ENCODE peak calls at places on chromosomes 12 and 14, in four cellular contexts. One of them, this sample, is unnamed.

GRCh38 chr12:54558311-54558710 is 8.9 kb downstream of the PDE1B start:
- DNase-seq in GM12891: no peak
- DNase-seq in K562: no peak
- DNase-seq in HepG2: no peak
- DNase-seq in this sample: no peak

GRCh38 chr14:48826058-48826457 is 760.1 kb downstream of the RPS29 start:
- DNase-seq in K562: no peak
- DNase-seq in HepG2: no peak
- DNase-seq in GM12891: no peak
- DNase-seq in this sample: no peak

GRCh38 chr14:74508292-74508731 is 14.7 kb downstream of the ISCA2 start:
- DNase-seq in GM12891: no peak
- DNase-seq in HepG2: peak
- DNase-seq in K562: no peak
- DNase-seq in this sample: peak

GRCh38 chr14:69056389-69056788 is 77.3 kb upstream of the ACTN1 start:
- DNase-seq in K562: peak
- DNase-seq in GM12891: no peak
- DNase-seq in HepG2: no peak
- DNase-seq in this sample: no peak

GRCh38 chr12:50747817-50748216 is 16.1 kb upstream of the ATF1 start:
- DNase-seq in K562: no peak
- DNase-seq in HepG2: no peak
- DNase-seq in GM12891: no peak
- DNase-seq in this sample: no peak

GRCh38 chr14:94019329-94019728 is 6.8 kb upstream of the OTUB2 start:
- DNase-seq in GM12891: no peak
- DNase-seq in K562: no peak
- DNase-seq in HepG2: no peak
- DNase-seq in this sample: no peak

GRCh38 chr12:12684375-12685106 is 11.4 kb downstream of the GPR19 start:
- DNase-seq in HepG2: peak
- DNase-seq in GM12891: no peak
- DNase-seq in K562: peak
- DNase-seq in this sample: no peak

GRCh38 chr14:92575773-92576303 is 62.3 kb downstream of the RIN3 start:
- DNase-seq in GM12891: no peak
- DNase-seq in HepG2: no peak
- DNase-seq in K562: no peak
- DNase-seq in this sample: no peak

GRCh38 chr14:32473476-32473875 is 144.4 kb downstream of the AKAP6 start:
- DNase-seq in K562: no peak
- DNase-seq in GM12891: no peak
- DNase-seq in HepG2: peak
- DNase-seq in this sample: no peak

GRCh38 chr12:97745406-97746101 is 282.9 kb downstream of the RMST start:
- DNase-seq in HepG2: no peak
- DNase-seq in K562: no peak
- DNase-seq in GM12891: no peak
- DNase-seq in this sample: no peak

GRCh38 chr12:57215668-57216013 is 953 bp upstream of the NXPH4 start:
- DNase-seq in GM12891: peak
- DNase-seq in K562: no peak
- DNase-seq in HepG2: no peak
- DNase-seq in this sample: no peak

GRCh38 chr12:51706206-51706605 is 115.2 kb downstream of the SCN8A start:
- DNase-seq in K562: no peak
- DNase-seq in GM12891: no peak
- DNase-seq in HepG2: no peak
- DNase-seq in this sample: no peak

GRCh38 chr14:28949503-28949902 is 182.9 kb downstream of the FOXG1 start:
- DNase-seq in HepG2: no peak
- DNase-seq in K562: no peak
- DNase-seq in GM12891: no peak
- DNase-seq in this sample: no peak

GRCh38 chr14:37270629-37271028 is 72.9 kb downstream of the MIPOL1 start:
- DNase-seq in GM12891: no peak
- DNase-seq in HepG2: peak
- DNase-seq in K562: no peak
- DNase-seq in this sample: no peak

GRCh38 chr14:63659726-63660125 is 18.1 kb upstream of the WDR89 start:
- DNase-seq in HepG2: peak
- DNase-seq in GM12891: no peak
- DNase-seq in K562: no peak
- DNase-seq in this sample: no peak

GRCh38 chr12:42689699-42690098 is 100.2 kb upstream of the PRICKLE1 start:
- DNase-seq in GM12891: no peak
- DNase-seq in HepG2: no peak
- DNase-seq in K562: no peak
- DNase-seq in this sample: no peak

GRCh38 chr14:35197015-35197414 is 74.7 kb downstream of the PRORP start:
- DNase-seq in GM12891: no peak
- DNase-seq in K562: no peak
- DNase-seq in HepG2: no peak
- DNase-seq in this sample: no peak

GRCh38 chr14:68628605-68629310 is 164.1 kb downstream of the ZFP36L1 start:
- DNase-seq in GM12891: no peak
- DNase-seq in K562: no peak
- DNase-seq in HepG2: peak
- DNase-seq in this sample: no peak

GRCh38 chr14:103597623-103598372 is 31.2 kb upstream of the KLC1 start:
- DNase-seq in HepG2: no peak
- DNase-seq in GM12891: no peak
- DNase-seq in K562: peak
- DNase-seq in this sample: no peak

GRCh38 chr14:68651075-68651474 is 141.8 kb downstream of the ZFP36L1 start:
- DNase-seq in HepG2: no peak
- DNase-seq in GM12891: no peak
- DNase-seq in K562: no peak
- DNase-seq in this sample: no peak

GRCh38 chr14:24310666-24311604 is at the start of gene LTB4R:
- DNase-seq in K562: no peak
- DNase-seq in HepG2: no peak
- DNase-seq in GM12891: peak
- DNase-seq in this sample: peak
- TF ChIP-seq POLR2A in K562: no peak
- TF ChIP-seq POLR2A in HepG2: no peak
- TF ChIP-seq POLR2A in GM12891: peak
- TF ChIP-seq POLR2A in this sample: peak

GRCh38 chr12:124195226-124195938 is 99.5 kb upstream of the RFLNA start:
- DNase-seq in K562: no peak
- DNase-seq in GM12891: no peak
- DNase-seq in HepG2: no peak
- DNase-seq in this sample: no peak
- TF ChIP-seq POLR2AphosphoS5 in K562: no peak
- TF ChIP-seq POLR2AphosphoS5 in GM12891: no peak
- TF ChIP-seq POLR2AphosphoS5 in HepG2: no peak
- TF ChIP-seq POLR2AphosphoS5 in this sample: no peak

GRCh38 chr12:67650528-67651379 is 2.2 kb downstream of the DYRK2 start:
- DNase-seq in K562: no peak
- DNase-seq in HepG2: no peak
- DNase-seq in GM12891: peak
- DNase-seq in this sample: no peak

GRCh38 chr12:67648306-67649164 is at the start of gene DYRK2:
- DNase-seq in GM12891: peak
- DNase-seq in K562: peak
- DNase-seq in HepG2: peak
- DNase-seq in this sample: peak

GRCh38 chr12:67647547-67648305 is 819 bp upstream of the DYRK2 start:
- DNase-seq in K562: peak
- DNase-seq in GM12891: peak
- DNase-seq in HepG2: peak
- DNase-seq in this sample: peak

GRCh38 chr12:67650127-67650495 is 1.6 kb downstream of the DYRK2 start:
- DNase-seq in GM12891: no peak
- DNase-seq in K562: peak
- DNase-seq in HepG2: no peak
- DNase-seq in this sample: no peak

DNA sequence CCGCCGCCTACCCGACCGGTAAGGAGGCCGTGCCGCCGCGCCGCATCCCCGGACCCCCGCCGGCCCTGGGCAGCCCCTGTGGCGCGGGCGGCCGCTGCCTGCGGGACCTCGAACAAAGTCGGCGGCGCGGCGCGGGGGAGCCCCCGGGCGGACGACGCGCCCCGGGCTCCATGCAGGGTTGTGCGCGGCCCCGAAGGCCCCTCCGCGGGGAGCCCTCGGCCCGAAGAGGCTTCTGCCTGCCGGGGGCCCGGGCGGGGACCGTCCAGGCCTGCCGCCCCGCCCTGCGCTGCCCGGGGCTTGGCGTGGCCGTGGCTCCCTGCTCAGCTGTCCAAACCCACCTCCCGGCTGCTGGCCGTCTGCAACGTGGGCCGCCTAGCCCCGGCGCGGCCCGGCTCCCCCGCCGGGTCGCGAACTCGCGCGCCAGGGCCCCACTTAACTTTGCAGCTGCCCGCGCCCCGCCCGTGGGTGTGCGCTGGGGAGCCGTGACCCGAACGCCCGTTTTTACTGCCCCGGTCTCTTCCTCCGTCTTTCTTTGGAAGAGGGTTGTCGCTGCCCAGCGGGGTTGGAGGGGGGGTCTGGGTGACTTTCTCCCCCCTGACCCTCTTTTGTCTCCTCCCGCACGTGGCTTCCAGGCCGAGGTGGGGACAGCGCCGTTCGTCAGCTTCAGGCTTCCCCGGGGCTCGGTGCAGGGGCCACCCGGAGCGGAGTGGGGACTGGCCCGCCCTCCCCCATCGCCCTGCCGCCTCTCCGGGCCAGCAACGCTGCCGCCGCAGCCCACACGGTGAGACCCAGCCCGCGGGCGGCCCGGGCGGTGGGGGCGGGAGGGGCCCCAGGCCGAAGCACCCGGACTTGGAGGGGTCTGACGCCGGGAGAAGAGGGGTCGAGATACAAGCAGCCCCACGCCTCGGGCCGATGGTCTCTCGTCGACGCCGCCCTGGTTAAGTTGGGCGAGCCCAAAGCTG is 901 bp downstream of the DYRK2 start:
- DNase-seq in HepG2: no peak
- DNase-seq in GM12891: peak
- DNase-seq in K562: peak
- DNase-seq in this sample: peak
- TF ChIP-seq TAF1 in HepG2: no peak
- TF ChIP-seq TAF1 in GM12891: no peak
- TF ChIP-seq TAF1 in K562: no peak
- TF ChIP-seq TAF1 in this sample: no peak

GRCh38 chr12:68368332-68368731 is 36.2 kb upstream of the MDM1 start:
- DNase-seq in HepG2: no peak
- DNase-seq in GM12891: no peak
- DNase-seq in K562: no peak
- DNase-seq in this sample: no peak

GRCh38 chr12:68361953-68362352 is 29.8 kb upstream of the MDM1 start:
- DNase-seq in GM12891: no peak
- DNase-seq in K562: no peak
- DNase-seq in HepG2: no peak
- DNase-seq in this sample: no peak

GRCh38 chr12:68367903-68368302 is 35.7 kb upstream of the MDM1 start:
- DNase-seq in GM12891: no peak
- DNase-seq in K562: no peak
- DNase-seq in HepG2: no peak
- DNase-seq in this sample: no peak

GRCh38 chr12:68367136-68367535 is 35.0 kb upstream of the MDM1 start:
- DNase-seq in K562: no peak
- DNase-seq in HepG2: no peak
- DNase-seq in GM12891: no peak
- DNase-seq in this sample: no peak

DNA sequence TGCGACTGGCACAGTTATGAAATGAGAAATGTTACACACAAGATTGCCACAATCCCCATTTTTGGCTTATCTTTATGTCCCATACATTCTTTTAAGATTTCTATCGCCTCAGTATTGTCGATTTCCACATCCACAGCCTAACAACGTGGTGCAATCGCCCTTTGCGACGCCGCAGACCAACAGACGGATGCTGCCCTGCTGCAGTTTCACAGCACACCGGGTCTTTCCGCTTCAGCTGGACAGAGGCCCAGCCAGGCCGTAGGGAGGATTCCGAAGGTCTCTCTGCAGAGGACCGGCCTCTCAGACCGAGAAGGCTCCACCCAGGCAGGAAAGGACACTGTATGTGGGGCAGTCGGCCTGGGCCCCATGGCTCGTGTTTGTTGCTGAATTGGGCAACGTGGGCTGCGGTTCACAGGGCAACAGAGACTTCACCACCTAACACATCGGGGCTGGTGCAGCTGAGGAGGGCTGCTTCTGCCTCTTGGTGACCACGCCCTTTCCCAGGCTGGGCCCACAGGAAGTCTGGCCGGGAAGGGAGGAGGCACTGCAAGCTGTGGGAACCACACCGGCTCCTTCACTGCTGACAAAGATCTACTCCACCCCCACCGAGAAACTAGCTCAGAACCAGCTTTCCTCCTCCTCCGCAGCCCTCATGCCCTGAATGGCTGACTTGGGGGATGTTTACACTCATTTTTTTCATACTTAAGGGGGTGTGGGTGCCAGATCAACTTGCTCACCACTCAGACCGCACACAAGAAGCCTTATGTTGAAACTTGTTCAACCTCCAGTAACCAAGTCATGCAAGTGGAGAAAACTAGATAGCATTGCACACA is 32.9 kb upstream of the MDM1 start:
- DNase-seq in K562: peak
- DNase-seq in HepG2: peak
- DNase-seq in GM12891: peak
- DNase-seq in this sample: peak
- TF ChIP-seq POLR2A in K562: peak
- TF ChIP-seq POLR2A in HepG2: peak
- TF ChIP-seq POLR2A in GM12891: no peak
- TF ChIP-seq POLR2A in this sample: peak

This sample was measured in GM12892.